ENCODE peak calls at places on chromosomes 16 and 17, in seven cellular contexts. E, W, S, K, X, P and U are unnamed samples.
A peak's percentile ranks its signal among the peaks of the same experiment; 100 is the strongest.

GRCh38 chr17:30519166-30519565 is 42.0 kb downstream of the GOSR1 start:
- DNase-seq in E (peak; percentile 3), W (no peak), S (no peak), K (peak; percentile 7), X (no peak), P (no peak), U (no peak)

GRCh38 chr16:87369796-87370719 is 13.5 kb downstream of the FBXO31 start:
- DNase-seq in E (no peak), W (peak; percentile 80), S (no peak), K (no peak), X (peak; percentile 59), P (no peak), U (no peak)

GRCh38 chr16:4771646-4772045 is 4.7 kb upstream of the ZNF500 start:
- DNase-seq in E (no peak), W (no peak), S (no peak), K (no peak), X (no peak), P (no peak), U (no peak)

GRCh38 chr17:45123930-45124796 is 8.2 kb downstream of the PLCD3 start:
- DNase-seq in E (peak; percentile 89), W (peak; percentile 85), S (no peak), K (peak; percentile 94), X (no peak), P (no peak), U (peak; percentile 11)

GRCh38 chr16:50745940-50746339 is 4.1 kb downstream of the CYLD start:
- DNase-seq in E (no peak), W (no peak), S (no peak), K (no peak), X (no peak), P (no peak), U (no peak)

GRCh38 chr17:30363715-30364202 is 15.0 kb upstream of the CPD start:
- DNase-seq in E (peak; percentile 89), W (no peak), S (peak; percentile 85), K (peak; percentile 81), X (no peak), P (no peak), U (peak; percentile 52)

GRCh38 chr16:9438991-9439390 is 347.5 kb downstream of the HAPSTR1 start:
- DNase-seq in E (no peak), W (no peak), S (no peak), K (no peak), X (no peak), P (no peak), U (no peak)

GRCh38 chr17:8162232-8162996 is at the start of gene VAMP2:
- DNase-seq in E (peak; percentile 79), W (peak; percentile 93), S (peak; percentile 84), K (peak; percentile 52), X (peak; percentile 86), P (peak; percentile 87), U (peak; percentile 83)

GRCh38 chr17:38428150-38428642 is at the start of gene ARHGAP23:
- DNase-seq in E (peak; percentile 79), W (peak; percentile 86), S (no peak), K (peak; percentile 67), X (peak; percentile 80), P (no peak), U (peak; percentile 34)

GRCh38 chr16:12723681-12724080 is 80.0 kb downstream of the CPPED1 start:
- DNase-seq in E (no peak), W (no peak), S (no peak), K (no peak), X (no peak), P (no peak), U (no peak)

GRCh38 chr17:41728056-41728455 is 6.4 kb downstream of the HAP1 start:
- DNase-seq in E (no peak), W (no peak), S (no peak), K (no peak), X (no peak), P (no peak), U (no peak)

GRCh38 chr17:76753061-76753961 is 15.4 kb downstream of the MFSD11 start:
- DNase-seq in E (no peak), W (no peak), S (peak; percentile 64), K (no peak), X (no peak), P (no peak), U (peak; percentile 14)
- H3K27ac ChIP-seq in E (peak overlapping the region; percentile 47), W (no peak overlapping the region), S (peak overlapping the region; percentile 86), K (no peak overlapping the region), X (peak overlapping the region; percentile 16), P (no peak overlapping the region), U (peak overlapping the region; percentile 82)

DNA sequence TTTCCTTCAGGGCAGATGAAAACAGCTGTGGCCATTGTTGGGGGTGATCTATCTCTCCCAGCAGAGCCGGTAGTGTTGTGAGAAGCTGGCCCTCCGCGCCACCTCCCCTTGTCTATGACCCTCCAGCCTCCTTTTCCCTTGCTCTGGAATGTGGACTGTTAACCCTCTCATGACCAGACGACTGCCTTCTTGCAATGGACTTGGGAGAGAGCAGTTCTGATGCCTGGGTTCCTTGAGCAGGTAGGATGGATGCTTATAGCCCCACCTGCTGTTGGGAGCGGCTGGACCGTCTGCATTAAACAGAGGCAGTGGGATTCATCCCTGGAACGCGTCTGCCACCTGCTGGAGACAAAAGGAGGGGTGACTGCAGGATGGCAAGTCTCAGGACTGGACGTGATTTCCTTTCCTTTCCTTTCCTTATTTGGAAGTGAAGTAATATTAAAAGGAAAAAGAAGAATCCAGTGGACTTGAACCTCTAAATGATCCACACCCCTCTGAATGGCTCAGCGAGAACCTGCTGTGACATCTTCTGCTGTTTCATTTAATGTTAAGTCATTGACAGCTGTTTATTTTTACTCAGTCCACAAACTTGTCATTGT is 1.8 kb upstream of the SOST start:
- DNase-seq in E (peak; percentile 96), W (peak; percentile 94), S (peak; percentile 86), K (peak; percentile 80), X (peak; percentile 92), P (no peak), U (peak; percentile 85)
- TF ChIP-seq CTCF in E (peak; percentile 100), W (peak; percentile 98), S (peak; percentile 89), K (peak; percentile 100), X (peak; percentile 98), P (peak; percentile 97), U (peak; percentile 98)

GRCh38 chr16:66486199-66486772 is 59.2 kb downstream of the BEAN1 start:
- DNase-seq in E (no peak), W (no peak), S (no peak), K (no peak), X (no peak), P (no peak), U (no peak)

GRCh38 chr16:66481943-66482390 is 54.9 kb downstream of the BEAN1 start:
- DNase-seq in E (no peak), W (no peak), S (no peak), K (no peak), X (no peak), P (no peak), U (no peak)

GRCh38 chr16:66485361-66485760 is 58.3 kb downstream of the BEAN1 start:
- DNase-seq in E (no peak), W (no peak), S (no peak), K (no peak), X (no peak), P (no peak), U (no peak)

GRCh38 chr16:66484453-66485213 is 57.5 kb downstream of the BEAN1 start:
- DNase-seq in E (no peak), W (no peak), S (no peak), K (no peak), X (no peak), P (no peak), U (no peak)

GRCh38 chr16:66483689-66484452 is 56.8 kb downstream of the BEAN1 start:
- DNase-seq in E (peak; percentile 83), W (peak; percentile 87), S (peak; percentile 70), K (peak; percentile 59), X (peak; percentile 87), P (no peak), U (peak; percentile 62)
- H3K27me3 ChIP-seq in E (no peaks in the 10 kb centered on the region), W (no peaks in the 10 kb centered on the region), S (no peaks in the 10 kb centered on the region), K (peaks cover 2% of the 10 kb centered on the region), X (no peaks in the 10 kb centered on the region), P (no peaks in the 10 kb centered on the region), U (no peaks in the 10 kb centered on the region)

DNA sequence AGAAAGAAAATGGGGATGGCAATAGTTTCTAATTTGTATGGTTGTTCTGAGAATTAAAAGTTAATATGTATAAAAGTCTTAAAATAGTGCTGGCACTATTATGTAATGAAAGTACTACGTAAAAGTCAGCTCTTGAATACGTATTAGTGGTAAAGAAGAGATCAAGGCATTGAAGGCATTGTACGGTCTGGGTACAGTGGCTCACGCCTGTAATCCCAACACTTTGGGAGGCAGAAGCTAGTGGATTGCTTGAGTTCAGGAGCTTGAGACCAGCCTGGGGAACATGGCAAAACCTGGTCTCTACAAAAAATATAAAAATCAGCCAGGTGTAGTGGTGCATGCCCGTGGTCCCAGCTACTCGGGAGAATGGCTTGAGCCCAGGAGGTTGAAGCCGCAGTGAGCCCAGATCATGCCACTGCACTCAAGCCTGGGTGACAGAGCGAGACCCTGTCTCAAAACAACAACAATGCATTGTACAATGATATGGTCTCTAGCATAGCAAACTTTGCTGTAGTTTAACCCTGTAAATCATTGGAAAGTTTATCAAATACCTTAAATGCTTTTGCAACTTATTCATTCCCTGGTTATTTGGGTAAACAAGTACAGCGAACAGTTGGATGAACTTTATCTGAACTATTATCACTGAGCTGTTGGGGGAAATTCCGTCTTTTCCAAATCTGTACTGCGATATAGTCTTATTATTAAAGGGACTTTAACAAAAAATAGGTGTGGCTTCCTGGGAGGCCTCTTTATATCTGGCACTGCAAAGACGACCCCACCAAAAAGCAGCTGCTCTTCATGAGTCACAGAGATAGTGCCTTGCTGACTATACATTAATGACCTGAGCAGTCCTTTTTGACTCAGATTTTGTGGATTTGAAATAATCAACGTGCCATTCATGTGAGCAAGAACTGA is 73.6 kb downstream of the GPRC5B start:
- DNase-seq in E (peak; percentile 84), W (no peak), S (no peak), K (peak; percentile 88), X (no peak), P (no peak), U (no peak)
- H3K27ac ChIP-seq in E (no peak overlapping the region), W (peak overlapping the region; percentile 91), S (no peak overlapping the region), K (peak overlapping the region; percentile 30), X (no peak overlapping the region), P (peak overlapping the region; percentile 2), U (no peak overlapping the region)

GRCh38 chr17:59859444-59860025 is 33.2 kb downstream of the TUBD1 start:
- DNase-seq in E (peak; percentile 80), W (no peak), S (no peak), K (peak; percentile 54), X (no peak), P (no peak), U (no peak)

GRCh38 chr17:59851431-59852375 is 41.0 kb downstream of the TUBD1 start:
- DNase-seq in E (peak; percentile 83), W (no peak), S (no peak), K (peak; percentile 88), X (no peak), P (peak; percentile 93), U (no peak)

GRCh38 chr17:59853168-59853918 is 39.4 kb downstream of the TUBD1 start:
- DNase-seq in E (peak; percentile 76), W (no peak), S (peak; percentile 46), K (peak; percentile 96), X (no peak), P (no peak), U (no peak)

GRCh38 chr17:59858167-59858790 is 34.5 kb downstream of the TUBD1 start:
- DNase-seq in E (no peak), W (no peak), S (no peak), K (no peak), X (no peak), P (no peak), U (no peak)

GRCh38 chr17:59856859-59857794 is 35.6 kb downstream of the TUBD1 start:
- DNase-seq in E (no peak), W (no peak), S (no peak), K (no peak), X (no peak), P (no peak), U (no peak)
- TF ChIP-seq CTCF in E (no peak), W (no peak), S (no peak), K (no peak), X (no peak), P (no peak), U (no peak)